ENCODE peak calls at places on chromosomes 2 and 18, in eight cellular contexts. T is psoas muscle; R is K562; L is CD8-positive, alpha-beta memory T cell; B is cardiac muscle cell; H is SJSA1; K is esophagus squamous epithelium; M is lower lobe of right lung. J is an unnamed sample.

GRCh38 chr18:63088262-63088661 is 231.3 kb downstream of the BCL2 start:
- DNase-seq in T (no peak), R (no peak), L (no peak), B (peak), H (no peak), K (no peak), M (no peak), J (no peak)

GRCh38 chr2:5693288-5694015 is 1.3 kb downstream of the SOX11 start:
- DNase-seq in T (no peak), R (no peak), L (no peak), B (peak), H (peak), K (no peak), M (no peak), J (no peak)

GRCh38 chr2:15947431-15947830 is 7.1 kb downstream of the MYCN start:
- DNase-seq in T (no peak), R (no peak), L (no peak), B (no peak), H (no peak), K (no peak), M (no peak), J (no peak)

GRCh38 chr2:40148344-40148743 is 303.5 kb downstream of the SLC8A1 start:
- DNase-seq in T (no peak), R (no peak), L (no peak), B (no peak), H (no peak), K (no peak), M (no peak), J (no peak)

GRCh38 chr2:58466803-58467202 is 225.7 kb upstream of the FANCL start:
- DNase-seq in T (no peak), R (no peak), L (no peak), B (no peak), H (no peak), K (no peak), M (no peak), J (no peak)

GRCh38 chr2:189157431-189157830 is 22.1 kb downstream of the COL5A2 start:
- DNase-seq in T (no peak), R (no peak), L (no peak), B (no peak), H (peak), K (no peak), M (no peak), J (no peak)

GRCh38 chr18:48142994-48143393 is 212.5 kb upstream of the SMAD2 start:
- DNase-seq in T (no peak), R (no peak), L (no peak), B (no peak), H (no peak), K (no peak), M (no peak), J (no peak)

GRCh38 chr2:104286806-104287205 is 567.1 kb upstream of the POU3F3 start:
- DNase-seq in T (no peak), R (no peak), L (no peak), B (peak), H (no peak), K (no peak), M (no peak), J (no peak)

GRCh38 chr2:16722677-16723076 is 57.0 kb upstream of the CYRIA start:
- DNase-seq in T (no peak), R (no peak), L (no peak), B (no peak), H (no peak), K (no peak), M (no peak), J (no peak)

GRCh38 chr18:41113885-41114482 is 841.0 kb upstream of the PIK3C3 start:
- DNase-seq in T (no peak), R (no peak), L (no peak), B (no peak), H (no peak), K (no peak), M (no peak), J (no peak)

GRCh38 chr2:168136392-168136977 is 110.9 kb downstream of the STK39 start:
- DNase-seq in T (no peak), R (peak), L (no peak), B (no peak), H (peak), K (no peak), M (no peak), J (no peak)

GRCh38 chr2:113750385-113750784 is 6.1 kb downstream of the SLC35F5 start:
- DNase-seq in T (no peak), R (no peak), L (no peak), B (no peak), H (no peak), K (no peak), M (no peak), J (no peak)
- H3K27ac ChIP-seq in T (no peak), R (no peak), L (no peak), B (no peak), H (no peak), K (no peak), M (no peak), J (no peak)

GRCh38 chr2:69096326-69097095 is 83.5 kb downstream of the ANTXR1 start:
- DNase-seq in T (no peak), R (no peak), L (no peak), B (no peak), H (no peak), K (no peak), M (no peak), J (no peak)
- H3K27ac ChIP-seq in T (no peak), R (no peak), L (no peak), B (no peak), H (no peak), K (peak), M (no peak), J (no peak)

GRCh38 chr18:23422751-23423418 is 30.2 kb upstream of the RIOK3 start:
- DNase-seq in T (peak), R (peak), L (no peak), B (no peak), H (no peak), K (peak), M (peak), J (peak)
- H3K27ac ChIP-seq in T (peak), R (peak), L (no peak), B (no peak), H (no peak), K (peak), M (peak), J (peak)

GRCh38 chr2:109322646-109323045 is 193.6 kb downstream of the SH3RF3 start:
- DNase-seq in T (no peak), R (no peak), L (no peak), B (no peak), H (peak), K (no peak), M (no peak), J (no peak)

GRCh38 chr2:109322111-109322510 is 193.1 kb downstream of the SH3RF3 start:
- DNase-seq in T (peak), R (no peak), L (no peak), B (no peak), H (peak), K (peak), M (peak), J (peak)

GRCh38 chr2:109320195-109320935 is 191.4 kb downstream of the SH3RF3 start:
- DNase-seq in T (no peak), R (no peak), L (no peak), B (no peak), H (no peak), K (no peak), M (no peak), J (no peak)

GRCh38 chr2:109318949-109319342 is 189.9 kb downstream of the SH3RF3 start:
- DNase-seq in T (no peak), R (no peak), L (no peak), B (no peak), H (no peak), K (no peak), M (no peak), J (no peak)

DNA sequence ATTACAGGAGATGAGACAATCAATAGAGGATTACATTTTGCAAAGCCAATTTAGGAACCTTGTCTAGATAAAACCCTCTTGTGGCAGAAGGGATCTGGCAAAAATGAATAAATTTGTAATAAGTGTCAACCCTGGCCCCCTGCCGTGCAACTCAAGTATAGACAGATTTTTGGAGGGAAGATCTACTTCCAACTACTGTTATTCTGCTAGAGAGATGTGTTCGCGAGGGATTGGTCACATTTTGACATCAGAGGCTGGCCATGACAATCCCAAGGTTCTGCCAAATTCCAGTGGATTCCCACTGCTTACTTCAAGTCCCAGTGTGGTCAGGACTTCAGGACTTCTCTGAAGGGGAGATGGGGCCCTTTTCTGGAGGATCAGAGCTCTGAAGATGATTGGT is 192.6 kb downstream of the SH3RF3 start:
- DNase-seq in T (no peak), R (no peak), L (no peak), B (no peak), H (no peak), K (no peak), M (no peak), J (no peak)
- H3K27ac ChIP-seq in T (peak), R (no peak), L (no peak), B (no peak), H (peak), K (peak), M (peak), J (peak)

GRCh38 chr2:200762127-200762526 is 49.6 kb upstream of the BZW1 start:
- DNase-seq in T (no peak), R (no peak), L (no peak), B (no peak), H (no peak), K (no peak), M (no peak), J (no peak)

GRCh38 chr2:200763422-200763821 is 48.3 kb upstream of the BZW1 start:
- DNase-seq in T (no peak), R (no peak), L (no peak), B (no peak), H (no peak), K (no peak), M (no peak), J (no peak)

GRCh38 chr2:200758341-200758740 is 53.4 kb upstream of the BZW1 start:
- DNase-seq in T (no peak), R (no peak), L (no peak), B (no peak), H (no peak), K (no peak), M (no peak), J (no peak)

GRCh38 chr2:200757414-200757813 is 54.3 kb upstream of the BZW1 start:
- DNase-seq in T (no peak), R (no peak), L (no peak), B (no peak), H (no peak), K (no peak), M (no peak), J (no peak)

GRCh38 chr2:200761168-200761715 is 50.5 kb upstream of the BZW1 start:
- DNase-seq in T (no peak), R (no peak), L (no peak), B (no peak), H (peak), K (no peak), M (no peak), J (no peak)
- H3K27ac ChIP-seq in T (no peak), R (no peak), L (no peak), B (no peak), H (no peak), K (no peak), M (no peak), J (peak)

GRCh38 chr18:50009772-50010171 is 185.2 kb downstream of the MYO5B start:
- DNase-seq in T (no peak), R (peak), L (peak), B (peak), H (peak), K (no peak), M (peak), J (no peak)

GRCh38 chr18:50013363-50014138 is 181.4 kb downstream of the MYO5B start:
- DNase-seq in T (no peak), R (no peak), L (no peak), B (no peak), H (no peak), K (no peak), M (no peak), J (no peak)

GRCh38 chr18:50006470-50007046 is 188.4 kb downstream of the MYO5B start:
- DNase-seq in T (no peak), R (no peak), L (no peak), B (no peak), H (no peak), K (no peak), M (no peak), J (no peak)

GRCh38 chr18:50008306-50008705 is 186.6 kb downstream of the MYO5B start:
- DNase-seq in T (no peak), R (no peak), L (no peak), B (no peak), H (no peak), K (no peak), M (no peak), J (no peak)

GRCh38 chr18:50011813-50012445 is 183.0 kb downstream of the MYO5B start:
- DNase-seq in T (no peak), R (no peak), L (no peak), B (no peak), H (no peak), K (no peak), M (no peak), J (no peak)
- H3K27ac ChIP-seq in T (no peak), R (no peak), L (no peak), B (no peak), H (no peak), K (no peak), M (peak), J (peak)

GRCh38 chr18:58624011-58624410 is 4.9 kb downstream of the ALPK2 start:
- DNase-seq in T (no peak), R (no peak), L (no peak), B (no peak), H (no peak), K (no peak), M (no peak), J (no peak)
- H3K27ac ChIP-seq in T (peak), R (no peak), L (no peak), B (peak), H (no peak), K (no peak), M (no peak), J (no peak)